ENCODE peak calls at places on chromosomes 13 and 19, in eight cellular contexts. R, O, X, G, V, N, T and L are unnamed samples.

GRCh38 chr13:20796791-20797513 is 23.2 kb upstream of the EEF1AKMT1 start:
- DNase-seq in R (no peak), O (no peak), X (peak), G (no peak), V (no peak), N (no peak), T (no peak), L (peak)

GRCh38 chr13:57878291-57878690 is 246.7 kb downstream of the PCDH17 start:
- DNase-seq in R (no peak), O (no peak), X (no peak), G (no peak), V (no peak), N (no peak), T (no peak), L (no peak)

GRCh38 chr19:29831686-29832085 is 19.9 kb downstream of the CCNE1 start:
- DNase-seq in R (no peak), O (no peak), X (no peak), G (no peak), V (no peak), N (no peak), T (no peak), L (no peak)

GRCh38 chr13:80338781-80339577 is 1.9 kb downstream of the SPRY2 start:
- DNase-seq in R (no peak), O (peak), X (peak), G (peak), V (peak), N (no peak), T (peak), L (peak)

GRCh38 chr19:12163841-12164240 is 945 bp downstream of the ZNF136 start:
- DNase-seq in R (no peak), O (no peak), X (no peak), G (no peak), V (no peak), N (no peak), T (no peak), L (peak)

GRCh38 chr19:375395-376110 is 31.0 kb upstream of the MIER2 start:
- DNase-seq in R (no peak), O (no peak), X (no peak), G (no peak), V (no peak), N (no peak), T (no peak), L (no peak)

GRCh38 chr19:47514151-47514868 is 553 bp downstream of the NAPA start:
- DNase-seq in R (no peak), O (no peak), X (no peak), G (no peak), V (no peak), N (no peak), T (no peak), L (no peak)

GRCh38 chr13:45537506-45537905 is 72.8 kb downstream of the COG3 start:
- DNase-seq in R (no peak), O (no peak), X (peak), G (no peak), V (no peak), N (no peak), T (no peak), L (no peak)

GRCh38 chr19:13275016-13275722 is 125.0 kb downstream of the IER2 start:
- DNase-seq in R (no peak), O (no peak), X (no peak), G (peak), V (no peak), N (no peak), T (peak), L (no peak)

GRCh38 chr13:67146523-67147130 is 83.5 kb downstream of the PCDH9 start:
- DNase-seq in R (no peak), O (no peak), X (no peak), G (no peak), V (no peak), N (no peak), T (no peak), L (no peak)